ENCODE peak calls at places on chromosomes 2 and 18, in four cellular contexts. G is A549, J is heart left ventricle, R is neural progenitor cell. O is an unnamed sample.

GRCh38 chr18:51461956-51462355 is 264.5 kb upstream of the MEX3C start:
- DNase-seq in G (no peak), J (no peak), R (no peak), O (no peak)

GRCh38 chr2:201402651-201403573 is 45.8 kb upstream of the FLACC1 start:
- DNase-seq in G (no peak), J (no peak), R (no peak), O (no peak)

GRCh38 chr2:105510761-105511669 is 112.2 kb upstream of the FHL2 start:
- DNase-seq in G (peak; percentile 57), J (no peak), R (no peak), O (no peak)

GRCh38 chr2:31246184-31246852 is 12.4 kb downstream of the EHD3 start:
- DNase-seq in G (no peak), J (no peak), R (no peak), O (no peak)

GRCh38 chr18:2883137-2883671 is 36.4 kb downstream of the EMILIN2 start:
- DNase-seq in G (no peak), J (no peak), R (no peak), O (no peak)

GRCh38 chr2:37833420-37833819 is 91.7 kb upstream of the RMDN2 start:
- DNase-seq in G (no peak), J (no peak), R (no peak), O (no peak)

GRCh38 chr18:75204262-75204977 is 4.5 kb downstream of the PTGR3 start:
- DNase-seq in G (no peak), J (peak; percentile 34), R (peak; percentile 57), O (no peak)

GRCh38 chr2:20198001-20198400 is 26.9 kb downstream of the SDC1 start:
- DNase-seq in G (no peak), J (no peak), R (no peak), O (no peak)

GRCh38 chr2:236747426-236747825 is 177.8 kb downstream of the ACKR3 start:
- DNase-seq in G (no peak), J (no peak), R (no peak), O (no peak)

GRCh38 chr18:35244671-35245070 is 3.8 kb downstream of the ZNF397 start:
- DNase-seq in G (no peak), J (no peak), R (no peak), O (no peak)

GRCh38 chr2:10449838-10450691 is 1.9 kb upstream of the ODC1 start:
- DNase-seq in G (peak; percentile 80), J (no peak), R (no peak), O (no peak)

GRCh38 chr2:168465594-168465993 is 9.5 kb downstream of the CERS6 start:
- DNase-seq in G (no peak), J (no peak), R (no peak), O (no peak)

GRCh38 chr2:68839260-68839833 is 31.9 kb downstream of the BMP10 start:
- DNase-seq in G (peak; percentile 31), J (no peak), R (no peak), O (no peak)

GRCh38 chr2:172496096-172496709 is 59.7 kb upstream of the PDK1 start:
- DNase-seq in G (no peak), J (no peak), R (no peak), O (no peak)

GRCh38 chr18:24488824-24489493 is 28.5 kb downstream of the HRH4 start:
- DNase-seq in G (peak; percentile 18), J (no peak), R (peak; percentile 55), O (no peak)

GRCh38 chr2:230934291-230935131 is 9.5 kb upstream of the GPR55 start:
- DNase-seq in G (no peak), J (no peak), R (no peak), O (no peak)

GRCh38 chr2:86774862-86775261 is 15.9 kb downstream of the CD8A start:
- DNase-seq in G (no peak), J (no peak), R (peak; percentile 60), O (no peak)

GRCh38 chr2:130355578-130356431 is at the start of gene PTPN18:
- DNase-seq in G (peak; percentile 85), J (peak; percentile 91), R (peak; percentile 92), O (no peak)

GRCh38 chr2:38174646-38175096 is 98.7 kb upstream of the CYP1B1 start:
- DNase-seq in G (no peak), J (no peak), R (no peak), O (no peak)

GRCh38 chr2:108447947-108448677 is 894 bp upstream of the GCC2 start:
- DNase-seq in G (no peak), J (no peak), R (no peak), O (no peak)

GRCh38 chr2:33145459-33145858 is 198.7 kb downstream of the LTBP1 start:
- DNase-seq in G (no peak), J (no peak), R (no peak), O (no peak)

GRCh38 chr2:149562304-149562703 is 25.3 kb downstream of the MMADHC start:
- DNase-seq in G (peak; percentile 10), J (no peak), R (no peak), O (no peak)

GRCh38 chr2:129903586-129904425 is 75.7 kb upstream of the RAB6C start:
- DNase-seq in G (peak; percentile 22), J (no peak), R (peak; percentile 57), O (no peak)

GRCh38 chr2:39050109-39050508 is 70.7 kb downstream of the SOS1 start:
- DNase-seq in G (no peak), J (no peak), R (no peak), O (no peak)

GRCh38 chr2:218019411-218020060 is 16.7 kb upstream of the TNS1 start:
- DNase-seq in G (no peak), J (no peak), R (no peak), O (peak; percentile 19)

GRCh38 chr18:62588217-62588616 is 65.4 kb downstream of the ZCCHC2 start:
- DNase-seq in G (no peak), J (no peak), R (no peak), O (no peak)

GRCh38 chr2:203705184-203705583 is 1.3 kb upstream of the CD28 start:
- DNase-seq in G (no peak), J (no peak), R (no peak), O (no peak)

GRCh38 chr18:50560681-50561629 is 1.1 kb downstream of the MAPK4 start:
- DNase-seq in G (no peak), J (no peak), R (peak; percentile 61), O (no peak)

GRCh38 chr18:51385270-51385669 is 187.8 kb upstream of the MEX3C start:
- DNase-seq in G (no peak), J (no peak), R (no peak), O (no peak)

GRCh38 chr2:2519381-2519780 is 188.3 kb upstream of the MYT1L start:
- DNase-seq in G (no peak), J (no peak), R (no peak), O (no peak)

GRCh38 chr2:71244302-71244660 is 17.4 kb upstream of the PAIP2B start:
- DNase-seq in G (no peak), J (no peak), R (no peak), O (no peak)

GRCh38 chr2:59932341-59932740 is 621.1 kb downstream of the BCL11A start:
- DNase-seq in G (no peak), J (no peak), R (peak; percentile 18), O (no peak)
- TF ChIP-seq CTCF in G (no peak), J (no peak), R (peak; percentile 37), O (peak; percentile 20)

GRCh38 chr2:207399301-207399700 is 130.5 kb upstream of the CREB1 start:
- DNase-seq in G (no peak), J (no peak), R (peak; percentile 62), O (no peak)

GRCh38 chr2:207394812-207395534 is 134.8 kb upstream of the CREB1 start:
- DNase-seq in G (peak; percentile 94), J (no peak), R (no peak), O (peak; percentile 93)

GRCh38 chr2:207395535-207396251 is 134.1 kb upstream of the CREB1 start:
- DNase-seq in G (peak; percentile 13), J (no peak), R (peak; percentile 38), O (no peak)

GRCh38 chr2:207401338-207401737 is 128.4 kb upstream of the CREB1 start:
- DNase-seq in G (no peak), J (no peak), R (no peak), O (no peak)

GRCh38 chr2:207397917-207398655 is 131.7 kb upstream of the CREB1 start:
- DNase-seq in G (no peak), J (no peak), R (peak; percentile 78), O (no peak)
- H3K4me3 ChIP-seq in G (no peak overlapping the region), J (no peak overlapping the region), R (no peak overlapping the region), O (no peak overlapping the region)

DNA sequence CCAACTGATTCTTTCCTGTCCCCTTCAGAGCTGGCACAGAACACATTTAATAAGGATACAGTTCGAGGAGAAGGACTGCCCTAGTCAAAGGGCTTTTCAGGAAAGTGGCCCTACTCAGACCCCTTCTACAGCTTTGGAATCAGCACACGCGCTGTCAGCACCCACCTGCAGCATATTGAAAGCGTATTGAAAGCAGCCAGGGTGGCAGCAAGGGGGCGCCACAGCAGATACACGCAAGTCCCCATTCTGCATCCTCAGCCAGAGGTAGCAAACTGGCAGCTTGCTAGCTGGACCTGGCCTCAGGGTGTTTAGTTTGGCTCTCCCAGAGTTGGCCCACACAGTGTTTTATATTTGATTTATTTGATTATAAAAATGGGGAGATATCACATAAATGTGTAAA is 101.0 kb upstream of the NT5C1B start:
- DNase-seq in G (peak; percentile 16), J (no peak), R (peak; percentile 64), O (no peak)
- TF ChIP-seq CTCF in G (no peak), J (no peak), R (peak; percentile 74), O (no peak)

GRCh38 chr18:33580540-33580939 is 2.5 kb downstream of the ASXL3 start:
- DNase-seq in G (no peak), J (no peak), R (no peak), O (no peak)

GRCh38 chr18:33578371-33579146 is 540 bp downstream of the ASXL3 start:
- DNase-seq in G (no peak), J (peak; percentile 34), R (peak; percentile 72), O (no peak)

GRCh38 chr18:33581816-33582215 is 3.8 kb downstream of the ASXL3 start:
- DNase-seq in G (no peak), J (peak; percentile 8), R (no peak), O (no peak)

GRCh38 chr18:33579147-33579867 is 1.3 kb downstream of the ASXL3 start:
- DNase-seq in G (no peak), J (no peak), R (peak; percentile 67), O (no peak)

GRCh38 chr18:33579868-33580205 is 1.8 kb downstream of the ASXL3 start:
- DNase-seq in G (no peak), J (no peak), R (peak; percentile 22), O (no peak)
- H3K4me3 ChIP-seq in G (no peak overlapping the region), J (peak overlapping the region; percentile 64), R (peak overlapping the region; percentile 78), O (no peak overlapping the region)

DNA sequence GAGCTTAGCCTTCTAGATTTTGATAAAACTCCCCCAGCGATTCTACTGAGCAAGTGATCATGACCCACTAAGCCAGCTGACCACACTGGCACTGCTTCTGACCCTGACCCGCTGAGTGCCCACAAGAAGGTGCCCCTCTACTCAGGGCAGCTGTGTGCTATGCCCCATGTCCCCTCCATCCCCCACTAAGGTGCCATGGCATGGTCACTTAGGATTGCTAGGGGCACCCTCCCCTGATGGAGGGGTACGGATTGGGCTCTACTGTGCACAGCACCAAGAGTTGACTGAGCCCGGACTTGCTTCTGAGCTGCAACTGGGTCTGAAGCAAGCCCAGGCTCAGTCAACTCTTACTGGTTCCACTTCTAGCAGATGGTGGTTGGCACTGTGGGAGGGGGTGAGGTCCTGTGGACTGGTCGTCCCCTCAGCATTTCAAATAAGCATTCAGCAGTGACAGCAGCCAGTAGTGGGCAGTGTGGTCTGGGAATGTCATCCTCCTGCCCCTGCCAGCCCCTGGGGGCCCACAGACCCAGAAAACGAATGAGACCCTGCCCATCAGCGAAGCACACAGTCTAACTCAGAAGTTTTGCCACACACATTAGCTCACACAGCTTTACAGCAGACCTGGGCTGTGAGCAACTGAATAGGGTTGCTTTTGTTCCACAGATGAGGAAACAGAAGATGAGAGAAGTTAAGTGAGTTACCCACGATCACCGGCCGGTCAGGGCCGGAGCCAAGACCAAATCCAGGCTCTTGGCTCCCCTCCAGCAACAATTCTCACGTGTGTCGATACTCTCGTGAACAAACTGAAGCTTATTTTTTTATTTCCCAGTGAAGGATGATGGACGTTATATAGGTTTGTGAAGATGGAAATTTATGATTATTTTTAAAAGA is 52.1 kb upstream of the FOSL2 start:
- DNase-seq in G (no peak), J (no peak), R (no peak), O (no peak)
- TF ChIP-seq CTCF in G (peak; percentile 15), J (no peak), R (peak; percentile 36), O (no peak)